ENCODE peak calls at places on chromosomes 3 and 15, in five cellular contexts. E, Z, D, Q and R are unnamed samples.

GRCh38 chr15:98160236-98160635 is 199.7 kb downstream of the ARRDC4 start:
- DNase-seq in E (peak), Z (no peak), D (peak), Q (no peak), R (no peak)

GRCh38 chr3:124845406-124845805 is 41.8 kb downstream of the ITGB5 start:
- DNase-seq in E (no peak), Z (no peak), D (no peak), Q (no peak), R (no peak)

GRCh38 chr3:188526057-188526456 is 372.1 kb downstream of the LPP start:
- DNase-seq in E (no peak), Z (no peak), D (no peak), Q (no peak), R (no peak)

GRCh38 chr3:75224419-75224818 is 439.7 kb upstream of the FRG2C start:
- DNase-seq in E (no peak), Z (no peak), D (no peak), Q (no peak), R (no peak)

GRCh38 chr15:51931638-51932037 is 39.9 kb downstream of the LEO1 start:
- DNase-seq in E (no peak), Z (no peak), D (no peak), Q (no peak), R (no peak)

GRCh38 chr15:63487076-63487757 is 17.2 kb upstream of the USP3 start:
- DNase-seq in E (peak), Z (peak), D (peak), Q (peak), R (peak)

GRCh38 chr3:25471081-25471768 is 43.2 kb downstream of the RARB start:
- DNase-seq in E (no peak), Z (no peak), D (no peak), Q (no peak), R (no peak)

GRCh38 chr3:127588675-127589577 is 1.6 kb downstream of the TPRA1 start:
- DNase-seq in E (peak), Z (no peak), D (no peak), Q (no peak), R (no peak)

GRCh38 chr3:25724948-25725645 is 58.1 kb downstream of the NGLY1 start:
- DNase-seq in E (no peak), Z (no peak), D (no peak), Q (no peak), R (no peak)

GRCh38 chr3:16402451-16402850 is 111.0 kb downstream of the RFTN1 start:
- DNase-seq in E (no peak), Z (no peak), D (no peak), Q (no peak), R (no peak)

GRCh38 chr3:20104167-20104661 is 64.0 kb downstream of the KAT2B start:
- DNase-seq in E (no peak), Z (no peak), D (peak), Q (no peak), R (no peak)

GRCh38 chr3:48598323-48599076 is 3.4 kb upstream of the COL7A1 start:
- DNase-seq in E (no peak), Z (no peak), D (no peak), Q (no peak), R (no peak)

GRCh38 chr15:100918690-100919480 is at the start of gene LRRK1:
- DNase-seq in E (peak), Z (no peak), D (peak), Q (no peak), R (no peak)

GRCh38 chr3:1953519-1953918 is 145.1 kb upstream of the CNTN4 start:
- DNase-seq in E (no peak), Z (no peak), D (no peak), Q (no peak), R (peak)

GRCh38 chr3:145882416-145882815 is 278.6 kb downstream of the PLOD2 start:
- DNase-seq in E (no peak), Z (no peak), D (no peak), Q (no peak), R (no peak)

GRCh38 chr15:69098688-69099087 is 61.7 kb upstream of the GLCE start:
- DNase-seq in E (no peak), Z (no peak), D (no peak), Q (no peak), R (no peak)

GRCh38 chr3:195806211-195806915 is 5.4 kb downstream of the MUC4 start:
- DNase-seq in E (no peak), Z (no peak), D (peak), Q (no peak), R (no peak)

GRCh38 chr3:130854208-130854864 is 39.5 kb upstream of the ATP2C1 start:
- DNase-seq in E (no peak), Z (no peak), D (peak), Q (no peak), R (no peak)

GRCh38 chr3:186536883-186537553 is 7.2 kb downstream of the CRYGS start:
- DNase-seq in E (peak), Z (no peak), D (no peak), Q (no peak), R (no peak)

GRCh38 chr15:35657679-35658201 is 111.8 kb upstream of the DPH6 start:
- DNase-seq in E (no peak), Z (no peak), D (peak), Q (no peak), R (no peak)

GRCh38 chr15:28918141-28918983 is 32.6 kb downstream of the APBA2 start:
- DNase-seq in E (no peak), Z (peak), D (no peak), Q (no peak), R (no peak)

GRCh38 chr3:62193586-62194345 is 179.6 kb downstream of the FEZF2 start:
- DNase-seq in E (no peak), Z (no peak), D (no peak), Q (no peak), R (no peak)

GRCh38 chr15:67840747-67841634 is 1.1 kb upstream of the RNU6-1 start:
- DNase-seq in E (peak), Z (peak), D (no peak), Q (no peak), R (peak)

GRCh38 chr3:140265269-140265668 is 330.3 kb downstream of the CLSTN2 start:
- DNase-seq in E (no peak), Z (no peak), D (no peak), Q (no peak), R (no peak)

GRCh38 chr3:55664387-55664786 is 177.3 kb upstream of the WNT5A start:
- DNase-seq in E (no peak), Z (no peak), D (peak), Q (no peak), R (no peak)

GRCh38 chr15:96322401-96323249 is 7.9 kb upstream of the NR2F2 start:
- DNase-seq in E (no peak), Z (no peak), D (no peak), Q (no peak), R (no peak)

GRCh38 chr3:25423780-25424179 is 4.3 kb upstream of the RARB start:
- DNase-seq in E (no peak), Z (no peak), D (no peak), Q (no peak), R (no peak)

GRCh38 chr3:16127257-16127656 is 47.2 kb upstream of the GALNT15 start:
- DNase-seq in E (no peak), Z (no peak), D (no peak), Q (no peak), R (no peak)

GRCh38 chr3:179973931-179974361 is 62.8 kb downstream of the PEX5L start:
- DNase-seq in E (no peak), Z (no peak), D (no peak), Q (no peak), R (no peak)

GRCh38 chr15:37824717-37825382 is 109.6 kb upstream of the TMCO5A start:
- DNase-seq in E (peak), Z (no peak), D (no peak), Q (peak), R (no peak)

GRCh38 chr3:192571197-192571791 is 156.0 kb downstream of the FGF12 start:
- DNase-seq in E (no peak), Z (peak), D (peak), Q (peak), R (no peak)